ENCODE peak calls at places on chromosomes 6 and 20, in eight cellular contexts. M, R, V, X, N, Y, D and Z are unnamed samples.

GRCh38 chr6:14748679-14749078 is 497.2 kb upstream of the JARID2 start:
- DNase-seq in M (no peak), R (no peak), V (no peak), X (no peak), N (no peak), Y (no peak), D (no peak), Z (no peak)

GRCh38 chr20:34546751-34547181 is 11.8 kb upstream of the MAP1LC3A start:
- DNase-seq in M (no peak), R (no peak), V (no peak), X (no peak), N (no peak), Y (no peak), D (no peak), Z (no peak)

GRCh38 chr20:32326507-32326851 is 31.7 kb upstream of the ASXL1 start:
- DNase-seq in M (no peak), R (no peak), V (peak; percentile 44), X (no peak), N (no peak), Y (no peak), D (no peak), Z (no peak)

GRCh38 chr6:149483302-149483701 is 1.5 kb downstream of the ZC3H12D start:
- DNase-seq in M (no peak), R (no peak), V (no peak), X (no peak), N (no peak), Y (no peak), D (no peak), Z (no peak)

GRCh38 chr6:64477311-64477850 is 841.8 kb downstream of the PHF3 start:
- DNase-seq in M (no peak), R (no peak), V (no peak), X (no peak), N (no peak), Y (peak; percentile 64), D (no peak), Z (no peak)

GRCh38 chr20:38599410-38599882 is 2.2 kb upstream of the ARHGAP40 start:
- DNase-seq in M (no peak), R (no peak), V (no peak), X (peak; percentile 81), N (no peak), Y (no peak), D (no peak), Z (no peak)

GRCh38 chr6:13539572-13539971 is 34.8 kb upstream of the SIRT5 start:
- DNase-seq in M (no peak), R (no peak), V (no peak), X (no peak), N (no peak), Y (no peak), D (no peak), Z (no peak)

GRCh38 chr6:128208078-128208477 is 307.2 kb upstream of the THEMIS start:
- DNase-seq in M (no peak), R (no peak), V (peak; percentile 49), X (no peak), N (no peak), Y (no peak), D (no peak), Z (no peak)

GRCh38 chr6:43090557-43090952 is 14.4 kb downstream of the PTK7 start:
- DNase-seq in M (no peak), R (no peak), V (peak; percentile 44), X (no peak), N (peak; percentile 65), Y (peak; percentile 32), D (no peak), Z (no peak)

GRCh38 chr6:34580707-34581560 is 24.8 kb upstream of the SPDEF start:
- DNase-seq in M (no peak), R (no peak), V (peak; percentile 18), X (peak; percentile 64), N (no peak), Y (peak; percentile 50), D (peak; percentile 73), Z (no peak)

GRCh38 chr6:104184036-104184435 is 675.7 kb downstream of the HACE1 start:
- DNase-seq in M (no peak), R (no peak), V (no peak), X (no peak), N (no peak), Y (no peak), D (no peak), Z (no peak)

GRCh38 chr6:131787079-131787478 is 20.7 kb upstream of the ENPP1 start:
- DNase-seq in M (no peak), R (no peak), V (peak; percentile 37), X (no peak), N (no peak), Y (peak; percentile 6), D (no peak), Z (no peak)

GRCh38 chr6:131795366-131795765 is 12.5 kb upstream of the ENPP1 start:
- DNase-seq in M (no peak), R (no peak), V (no peak), X (no peak), N (peak; percentile 44), Y (no peak), D (no peak), Z (no peak)

GRCh38 chr6:131787955-131788712 is 19.7 kb upstream of the ENPP1 start:
- DNase-seq in M (peak; percentile 69), R (no peak), V (peak; percentile 72), X (no peak), N (no peak), Y (peak; percentile 52), D (no peak), Z (no peak)

GRCh38 chr6:131789219-131789618 is 18.6 kb upstream of the ENPP1 start:
- DNase-seq in M (no peak), R (no peak), V (peak; percentile 23), X (no peak), N (no peak), Y (no peak), D (no peak), Z (no peak)

DNA sequence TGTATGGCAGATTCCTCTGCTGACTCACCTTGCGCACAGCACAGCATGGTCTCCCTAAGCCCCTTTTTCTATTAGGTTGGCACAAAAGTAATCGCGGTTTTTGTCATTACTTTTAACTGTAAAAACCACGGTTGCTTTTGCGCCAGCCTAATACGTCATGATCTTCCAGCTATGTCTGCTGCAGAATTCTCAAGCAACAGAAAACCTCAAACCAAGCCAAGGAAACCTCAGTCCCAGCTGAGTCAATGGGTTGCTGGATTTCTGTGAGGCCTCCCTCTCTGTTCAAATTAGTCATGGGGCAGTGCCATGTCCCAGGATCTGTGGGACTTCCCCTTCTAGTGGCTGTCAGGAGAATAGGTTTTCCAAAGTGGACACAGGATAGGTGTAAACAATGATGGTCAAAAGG is 15.7 kb upstream of the ENPP1 start:
- DNase-seq in M (peak; percentile 81), R (no peak), V (peak; percentile 49), X (no peak), N (peak; percentile 50), Y (peak; percentile 16), D (no peak), Z (no peak)
- TF ChIP-seq CTCF in M (peak; percentile 34), R (no peak), V (no peak), X (no peak), N (peak; percentile 49), Y (no peak), D (no peak), Z (no peak)

GRCh38 chr20:54118220-54119001 is 48.0 kb upstream of the BCAS1 start:
- DNase-seq in M (no peak), R (no peak), V (no peak), X (no peak), N (no peak), Y (no peak), D (no peak), Z (no peak)
- H3K4me1 ChIP-seq in M (peaks cover 24% of the 10 kb centered on the region), R (no peaks in the 10 kb centered on the region), V (peaks cover 15% of the 10 kb centered on the region), X (peaks cover 6% of the 10 kb centered on the region), N (peaks cover 2% of the 10 kb centered on the region), Y (peaks cover 7% of the 10 kb centered on the region), D (no peaks in the 10 kb centered on the region), Z (no peaks in the 10 kb centered on the region)

GRCh38 chr6:31328355-31328960 is 28.5 kb downstream of the HLA-B start:
- DNase-seq in M (no peak), R (no peak), V (no peak), X (no peak), N (peak; percentile 62), Y (peak; percentile 14), D (no peak), Z (no peak)

GRCh38 chr6:31336872-31337496 is 20.0 kb downstream of the HLA-B start:
- DNase-seq in M (no peak), R (no peak), V (no peak), X (no peak), N (no peak), Y (peak; percentile 13), D (no peak), Z (no peak)

DNA sequence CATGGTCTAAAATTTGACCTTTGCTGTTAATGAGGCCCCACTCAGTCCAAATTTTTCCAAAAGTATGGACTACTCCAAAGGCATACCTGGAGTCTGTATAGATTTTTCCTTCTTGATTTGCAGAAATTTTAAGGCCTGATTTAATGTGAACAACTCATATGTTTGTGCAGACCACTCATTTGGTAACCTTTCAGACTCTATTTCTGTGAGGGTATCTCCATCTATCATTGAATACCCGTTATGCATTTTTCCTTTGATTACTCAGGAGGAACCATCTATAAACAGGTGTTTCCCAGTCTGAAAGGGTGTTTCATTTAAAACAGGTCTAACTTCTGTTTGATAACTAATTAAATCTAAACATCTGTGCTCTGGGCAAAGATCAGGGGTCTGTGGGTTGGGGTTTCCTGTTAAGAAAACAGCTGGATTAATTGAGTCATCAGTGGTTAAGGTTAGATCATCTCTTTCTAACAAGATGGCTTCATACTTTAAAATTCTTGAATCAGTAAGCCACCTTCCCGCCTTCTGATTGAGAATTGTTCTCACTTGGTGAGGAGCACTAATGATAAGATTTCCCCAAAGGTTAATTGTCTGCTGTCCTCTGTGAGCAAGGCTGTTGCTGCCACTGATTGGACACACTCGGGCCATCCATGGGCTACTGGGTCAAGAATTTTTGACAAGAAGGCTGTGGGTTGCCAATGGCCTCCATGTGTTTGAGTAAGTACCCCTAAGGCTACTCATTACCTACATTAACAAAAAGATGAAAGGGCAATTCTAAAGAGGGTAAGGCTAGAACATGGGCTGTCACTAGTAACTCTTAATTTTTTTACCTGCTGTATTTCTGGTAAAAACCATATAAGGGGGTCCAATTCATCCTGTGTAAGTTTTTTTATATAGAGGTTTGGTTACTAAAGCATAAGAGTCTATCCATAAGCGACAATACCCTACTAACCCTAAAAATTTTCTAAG is 24.1 kb downstream of the HLA-B start:
- DNase-seq in M (no peak), R (no peak), V (no peak), X (no peak), N (no peak), Y (no peak), D (no peak), Z (no peak)
- H3K9me3 ChIP-seq in M (peaks cover 9% of the 10 kb centered on the region), R (peaks cover 7% of the 10 kb centered on the region), V (peaks cover 11% of the 10 kb centered on the region), X (peaks cover 17% of the 10 kb centered on the region), N (peaks cover 21% of the 10 kb centered on the region), Y (no peaks in the 10 kb centered on the region), D (no peaks in the 10 kb centered on the region), Z (peaks cover 6% of the 10 kb centered on the region)

DNA sequence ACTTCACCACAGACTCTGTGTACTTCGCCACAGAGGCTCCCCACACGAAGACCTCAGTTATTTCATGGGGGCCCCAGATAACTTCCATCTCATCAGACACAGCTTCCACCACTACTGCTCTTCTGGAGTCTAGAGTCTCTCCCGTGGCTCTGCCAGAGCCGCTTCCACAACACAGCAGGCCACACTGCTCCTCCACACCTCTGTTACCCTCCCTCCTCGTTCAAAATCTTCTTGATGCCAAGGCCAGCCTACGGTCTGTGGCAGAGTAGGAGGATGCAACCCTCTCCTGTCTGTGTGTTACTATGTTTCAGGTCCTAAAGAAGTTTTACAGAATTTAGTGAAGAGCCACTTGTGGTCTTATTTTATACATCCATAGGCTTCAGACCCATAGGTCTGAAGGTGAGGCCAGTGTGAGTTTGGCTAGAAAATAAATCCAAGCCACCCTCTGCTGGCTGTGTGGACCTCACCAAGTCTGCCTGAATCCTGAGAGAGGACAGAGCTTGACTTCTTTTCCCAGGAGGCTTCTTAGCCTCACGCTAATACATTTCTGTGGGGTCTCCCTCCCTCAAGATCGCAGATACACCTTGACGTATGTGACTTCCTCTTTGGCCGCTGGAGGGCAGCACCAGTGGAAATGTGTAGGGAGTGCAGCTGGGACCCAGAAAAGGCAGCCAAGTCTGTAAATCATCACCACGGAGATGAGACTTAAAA is 197.7 kb downstream of the FAXC start:
- DNase-seq in M (no peak), R (no peak), V (peak; percentile 28), X (peak; percentile 58), N (peak; percentile 78), Y (no peak), D (no peak), Z (no peak)
- TF ChIP-seq CTCF in M (peak; percentile 60), R (no peak), V (peak; percentile 46), X (peak; percentile 78), N (peak; percentile 83), Y (peak; percentile 38), D (no peak), Z (no peak)